ENCODE peak calls at places on chromosomes 13 and 19, in seven cellular contexts. P is mesenchymal stem cell, S is IMR-90, F is H1, H is H9, E is neuronal stem cell, G is trophoblast cell. R is an unnamed sample.

GRCh38 chr19:1069009-1069779 is 2.2 kb downstream of the ARHGAP45 start:
- DNase-seq in F (no peak), E (no peak), H (no peak), S (no peak), G (peak), P (no peak), R (no peak)

GRCh38 chr13:27168870-27169525 is 2.6 kb downstream of the USP12 start:
- DNase-seq in E (no peak), S (peak), H (no peak), F (no peak), P (peak), G (no peak), R (no peak)

GRCh38 chr19:16326401-16327130 is 1.9 kb downstream of the KLF2 start:
- DNase-seq in G (peak), P (peak), H (peak), S (no peak), F (no peak), E (no peak), R (peak)

GRCh38 chr19:2933490-2933910 is 11.3 kb downstream of the ZNF77 start:
- DNase-seq in S (no peak), E (no peak), H (no peak), F (no peak), G (no peak), P (no peak), R (peak)

GRCh38 chr13:79995334-79995733 is 345.6 kb downstream of the SPRY2 start:
- DNase-seq in G (no peak), E (no peak), F (no peak), S (peak), H (no peak), P (peak), R (peak)

GRCh38 chr19:47110521-47111080 is 3.0 kb downstream of the ZC3H4 start:
- DNase-seq in S (no peak), G (no peak), E (no peak), H (no peak), P (no peak), F (no peak), R (peak)

GRCh38 chr19:12721656-12722565 is 1.8 kb downstream of the TNPO2 start:
- DNase-seq in P (peak), F (peak), S (peak), H (peak), G (peak), E (peak), R (peak)

GRCh38 chr19:8396563-8397203 is 6.5 kb downstream of the RAB11B start:
- DNase-seq in E (no peak), P (peak), F (no peak), S (peak), G (peak), H (peak), R (peak)

GRCh38 chr13:40813662-40814454 is 24.4 kb downstream of the SLC25A15 start:
- DNase-seq in H (peak), E (no peak), P (peak), S (peak), F (no peak), G (peak), R (peak)

GRCh38 chr13:105084931-105085330 is 1450.5 kb downstream of the EFNB2 start:
- DNase-seq in E (no peak), G (peak), S (no peak), P (no peak), H (no peak), F (no peak), R (peak)

GRCh38 chr13:113448545-113448884 is 4.8 kb downstream of the ADPRHL1 start:
- DNase-seq in F (no peak), H (peak), S (no peak), P (no peak), G (peak), E (no peak), R (peak)

GRCh38 chr13:103883152-103883551 is 816.9 kb upstream of the SLC10A2 start:
- DNase-seq in G (peak), P (peak), S (peak), E (peak), F (peak), H (peak), R (peak)

GRCh38 chr13:75648446-75648845 is 12.3 kb downstream of the LMO7 start:
- DNase-seq in S (no peak), E (no peak), G (no peak), P (no peak), F (no peak), H (no peak), R (no peak)

GRCh38 chr13:73090116-73090811 is 31.5 kb downstream of the KLF5 start:
- DNase-seq in P (peak), F (peak), E (no peak), S (peak), H (peak), G (peak), R (peak)

GRCh38 chr13:40798380-40798779 is 9.0 kb downstream of the SLC25A15 start:
- DNase-seq in P (no peak), H (no peak), F (no peak), E (no peak), S (no peak), G (no peak), R (no peak)

GRCh38 chr19:8251025-8251472 is 41.9 kb downstream of the CERS4 start:
- DNase-seq in P (no peak), E (no peak), G (no peak), F (no peak), S (peak), H (no peak), R (no peak)

GRCh38 chr19:15294591-15294990 is 37.7 kb downstream of the BRD4 start:
- DNase-seq in H (no peak), G (no peak), P (no peak), F (no peak), E (no peak), S (no peak), R (no peak)

GRCh38 chr19:43673702-43674629 is 4.0 kb upstream of the PLAUR start:
- DNase-seq in G (peak), F (no peak), H (no peak), E (no peak), P (no peak), S (no peak), R (peak)

GRCh38 chr19:2488942-2489731 is 13.2 kb downstream of the GADD45B start:
- DNase-seq in H (no peak), P (peak), E (no peak), G (peak), S (no peak), F (no peak), R (peak)

GRCh38 chr13:25836709-25837316 is 215.0 kb downstream of the SHISA2 start:
- DNase-seq in H (no peak), E (no peak), F (no peak), G (no peak), P (no peak), S (no peak), R (peak)

GRCh38 chr13:25843692-25844091 is 208.1 kb downstream of the SHISA2 start:
- DNase-seq in E (no peak), H (no peak), G (no peak), F (no peak), P (no peak), S (no peak), R (no peak)

GRCh38 chr13:25840261-25840660 is 211.6 kb downstream of the SHISA2 start:
- DNase-seq in E (no peak), H (no peak), G (no peak), F (no peak), S (no peak), P (no peak), R (no peak)

GRCh38 chr13:25840931-25841330 is 210.9 kb downstream of the SHISA2 start:
- DNase-seq in S (no peak), E (no peak), H (no peak), P (no peak), F (no peak), G (no peak), R (peak)

GRCh38 chr13:25839356-25839755 is 212.5 kb downstream of the SHISA2 start:
- DNase-seq in F (no peak), G (no peak), P (no peak), E (no peak), S (no peak), H (no peak), R (no peak)
- H4K8ac ChIP-seq in F (no peak), G (no peak), P (no peak), E (no peak), S (no peak), H (no peak), R (no peak)

DNA sequence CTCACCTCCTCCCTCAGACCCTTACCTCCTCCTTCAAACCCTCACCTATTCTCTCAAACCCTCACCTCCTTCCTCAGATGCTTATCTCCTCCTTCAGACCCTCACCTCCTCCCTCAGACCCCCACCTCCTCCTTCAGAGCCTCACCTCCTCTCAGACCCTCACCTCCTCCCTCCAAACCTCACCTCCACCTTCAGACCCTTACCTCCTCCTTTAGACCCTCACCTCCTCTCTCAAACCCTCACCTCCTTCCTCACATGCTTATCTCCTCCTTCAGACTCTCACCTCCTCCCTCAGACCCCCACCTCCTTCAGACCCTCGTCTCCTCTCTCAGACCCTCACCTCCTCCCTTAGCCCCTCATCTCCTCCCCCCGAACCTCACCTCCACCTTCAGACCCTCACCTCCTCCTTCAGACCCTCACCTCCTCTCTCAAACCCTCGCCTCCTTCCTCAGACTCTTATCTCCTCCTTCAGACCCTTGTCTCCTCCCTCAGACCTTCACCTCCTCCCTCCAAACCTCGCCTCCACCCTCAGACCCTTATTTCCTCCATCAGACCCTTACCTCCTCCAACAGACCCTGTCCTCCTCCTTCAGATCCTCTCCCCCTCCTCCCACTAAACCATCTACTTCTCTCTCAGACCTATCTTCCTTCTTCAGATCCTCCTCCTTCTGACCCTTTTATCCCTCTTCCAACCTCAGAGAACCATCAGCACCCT is 2.5 kb upstream of the BCL3 start:
- DNase-seq in S (no peak), F (no peak), G (no peak), P (no peak), H (no peak), E (no peak), R (no peak)
- H4K8ac ChIP-seq in S (peak), F (no peak), G (no peak), P (no peak), H (no peak), E (no peak), R (no peak)

GRCh38 chr19:35272122-35272715 is 3.5 kb downstream of the USF2 start:
- DNase-seq in H (no peak), F (no peak), S (no peak), E (no peak), G (no peak), P (no peak), R (no peak)
- H4K8ac ChIP-seq in H (no peak), F (no peak), S (no peak), E (no peak), G (no peak), P (no peak), R (no peak)

GRCh38 chr19:17482877-17483604 is 12.7 kb downstream of the SLC27A1 start:
- DNase-seq in F (no peak), G (no peak), H (no peak), E (no peak), P (no peak), S (no peak), R (no peak)

GRCh38 chr19:17484520-17485180 is 14.3 kb downstream of the SLC27A1 start:
- DNase-seq in F (no peak), H (no peak), G (no peak), E (no peak), P (no peak), S (no peak), R (no peak)

GRCh38 chr19:17479325-17479791 is 9.0 kb downstream of the SLC27A1 start:
- DNase-seq in F (no peak), G (peak), E (no peak), P (peak), H (no peak), S (peak), R (no peak)

GRCh38 chr19:17483605-17484002 is 13.3 kb downstream of the SLC27A1 start:
- DNase-seq in F (no peak), P (no peak), E (no peak), G (no peak), S (no peak), H (no peak), R (no peak)

DNA sequence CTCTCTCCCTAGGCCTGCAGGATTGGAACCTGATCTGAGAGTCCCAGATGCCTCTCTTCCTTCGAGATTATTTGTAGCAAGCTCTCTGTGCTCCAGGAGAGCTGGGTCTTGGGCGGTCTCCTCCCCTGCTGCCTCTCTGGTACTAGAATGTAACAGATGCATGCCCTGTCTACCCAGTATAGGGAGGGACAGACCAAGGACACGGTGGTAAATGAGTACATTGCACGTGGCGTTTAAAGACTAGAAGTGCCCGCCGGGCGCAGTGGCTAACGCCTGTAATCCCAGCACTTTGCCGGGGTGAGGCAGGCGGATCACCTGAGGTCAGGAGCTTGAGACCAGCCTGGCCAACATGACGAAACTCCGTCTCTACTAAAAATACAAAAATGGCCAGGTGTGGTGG is 11.7 kb downstream of the SLC27A1 start:
- DNase-seq in G (peak), S (no peak), P (no peak), E (no peak), F (no peak), H (no peak), R (no peak)
- H4K8ac ChIP-seq in G (no peak), S (no peak), P (no peak), E (no peak), F (no peak), H (no peak), R (no peak)

GRCh38 chr19:34408421-34408820 is 4.2 kb downstream of the PDCD2L start:
- DNase-seq in H (no peak), G (no peak), P (no peak), E (no peak), S (no peak), F (no peak), R (peak)

GRCh38 chr19:34403784-34404108 is 453 bp upstream of the PDCD2L start:
- DNase-seq in S (no peak), H (no peak), E (no peak), F (no peak), P (no peak), G (no peak), R (no peak)

GRCh38 chr19:34405892-34406660 is 1.9 kb downstream of the PDCD2L start:
- DNase-seq in E (no peak), H (no peak), F (no peak), S (no peak), P (no peak), G (no peak), R (no peak)

GRCh38 chr19:34402074-34402600 is 2.1 kb upstream of the PDCD2L start:
- DNase-seq in S (no peak), E (no peak), F (no peak), P (no peak), H (no peak), G (no peak), R (no peak)

DNA sequence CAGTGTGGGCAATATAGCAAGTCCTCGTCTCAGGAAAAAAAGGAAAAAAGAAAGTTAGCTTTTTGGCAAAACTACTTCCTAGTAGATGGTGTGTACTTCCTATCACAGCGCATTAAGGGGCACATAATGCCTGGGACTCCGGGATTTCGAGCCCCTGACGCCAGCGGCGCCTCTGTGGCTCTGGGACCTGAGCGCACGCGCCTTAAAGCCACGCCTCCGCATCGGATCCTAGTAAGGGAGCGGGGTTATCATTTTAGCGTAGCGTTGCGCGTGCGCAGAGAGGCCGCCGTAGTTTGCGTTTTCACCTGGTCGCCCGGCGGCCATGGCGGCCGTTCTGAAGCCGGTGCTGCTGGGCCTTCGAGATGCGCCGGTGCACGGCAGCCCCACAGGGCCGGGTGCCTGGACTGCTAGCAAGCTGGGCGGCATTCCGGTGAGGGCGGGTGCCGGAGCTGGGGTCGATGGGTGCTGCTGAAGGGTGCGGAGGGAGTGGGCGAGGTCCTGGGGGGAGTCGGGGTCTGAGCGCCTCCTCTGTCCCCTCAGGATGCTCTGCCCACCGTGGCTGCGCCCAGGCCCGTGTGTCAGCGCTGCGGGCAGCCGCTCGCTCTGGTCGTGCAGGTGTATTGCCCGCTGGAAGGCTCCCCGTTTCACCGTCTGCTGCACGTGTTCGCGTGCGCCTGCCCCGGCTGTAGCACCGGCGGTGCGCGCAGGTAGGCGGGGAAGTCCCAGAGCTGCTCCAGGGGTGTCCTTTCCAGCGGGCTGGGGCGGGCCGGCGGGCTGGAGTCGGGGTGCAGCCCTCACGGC is at the start of gene PDCD2L:
- DNase-seq in H (peak), E (peak), G (peak), P (peak), F (peak), S (peak), R (peak)
- H4K8ac ChIP-seq in H (no peak), E (no peak), G (peak), P (peak), F (peak), S (peak), R (no peak)

GRCh38 chr19:53966931-53967330 is 4.2 kb downstream of the CACNG8 start:
- DNase-seq in G (no peak), F (no peak), P (no peak), S (no peak), E (no peak), H (no peak), R (no peak)
- H4K8ac ChIP-seq in G (no peak), F (no peak), P (no peak), S (no peak), E (no peak), H (no peak), R (no peak)